ENCODE peak calls at places on chromosomes 13 and 19, in seven cellular contexts. S is foreskin keratinocyte, P is fibroblast of lung, J is upper lobe of right lung, M is astrocyte, U is prostate gland, A is thoracic aorta. Z is an unnamed sample. For H3K4me1, the result is how much of the 10 kb centered on the place peaks cover.

GRCh38 chr19:12884926-12885748 is 1.9 kb downstream of the KLF1 start:
- DNase-seq in M (peak), P (peak), U (peak), S (peak), J (peak), A (no peak), Z (peak)

GRCh38 chr13:43874512-43875092 is 4.9 kb downstream of the CCDC122 start:
- DNase-seq in A (no peak), J (no peak), P (peak), S (no peak), U (no peak), M (no peak), Z (peak)

GRCh38 chr13:23516190-23516589 is 54.0 kb upstream of the TNFRSF19 start:
- DNase-seq in S (no peak), J (no peak), U (no peak), A (no peak), P (no peak), M (peak), Z (no peak)

GRCh38 chr19:39923862-39924261 is 10.6 kb downstream of the FCGBP start:
- DNase-seq in M (no peak), A (no peak), P (no peak), U (no peak), S (no peak), J (no peak), Z (no peak)

GRCh38 chr19:19459707-19460251 is 54.3 kb downstream of the GATAD2A start:
- DNase-seq in J (no peak), U (no peak), S (peak), M (peak), A (no peak), P (peak), Z (peak)

GRCh38 chr19:7098701-7099596 is 29.4 kb downstream of the ZNF557 start:
- DNase-seq in U (peak), P (peak), J (peak), A (peak), S (peak), M (peak), Z (peak)

GRCh38 chr13:23979361-23980159 is 82.3 kb upstream of the C1QTNF9B start:
- DNase-seq in S (peak), P (peak), J (peak), A (peak), U (peak), M (peak), Z (peak)

GRCh38 chr13:49679244-49679643 is 12.0 kb downstream of the EBPL start:
- DNase-seq in A (no peak), U (no peak), J (no peak), P (peak), S (no peak), M (no peak), Z (no peak)

GRCh38 chr13:86846501-86846900 is 824.7 kb upstream of the SLITRK5 start:
- DNase-seq in U (no peak), S (peak), M (peak), P (peak), J (no peak), A (no peak), Z (no peak)

GRCh38 chr13:33676700-33677048 is 141.3 kb upstream of the RFC3 start:
- DNase-seq in P (peak), A (no peak), J (no peak), U (peak), M (peak), S (no peak), Z (peak)

GRCh38 chr13:30654430-30654829 is 36.7 kb downstream of the USPL1 start:
- DNase-seq in U (no peak), P (no peak), A (no peak), S (no peak), M (no peak), J (no peak), Z (no peak)

GRCh38 chr19:48962029-48962848 is 2.9 kb upstream of the FTL start:
- DNase-seq in J (peak), P (peak), A (no peak), M (no peak), S (no peak), U (peak), Z (no peak)

GRCh38 chr13:111476197-111476596 is 155.8 kb downstream of the TEX29 start:
- DNase-seq in P (no peak), M (no peak), A (no peak), J (no peak), U (no peak), S (no peak), Z (no peak)

GRCh38 chr19:4976412-4977298 is 7.7 kb downstream of the KDM4B start:
- DNase-seq in M (peak), U (peak), S (peak), A (peak), J (peak), P (peak), Z (peak)

GRCh38 chr19:58406818-58407657 is 1.4 kb upstream of the ZNF584 start:
- DNase-seq in J (no peak), M (no peak), P (no peak), S (no peak), U (no peak), A (no peak), Z (no peak)
- TF ChIP-seq CTCF in J (peak), M (peak), P (peak), S (peak), U (peak), A (no peak), Z (peak)

GRCh38 chr13:21013682-21014038 is 47.7 kb downstream of the LATS2 start:
- DNase-seq in M (no peak), S (no peak), P (no peak), U (no peak), J (peak), A (no peak), Z (no peak)
- H3K4me1 ChIP-seq in M (half or more), S (under half), P (under half), U (under half), J (half or more), A (half or more), Z (under half)

GRCh38 chr13:28384789-28385188 is 110.1 kb downstream of the FLT1 start:
- DNase-seq in A (no peak), M (no peak), U (no peak), J (no peak), P (no peak), S (no peak), Z (no peak)

GRCh38 chr13:28385362-28385761 is 109.6 kb downstream of the FLT1 start:
- DNase-seq in P (no peak), M (no peak), J (no peak), A (no peak), U (no peak), S (no peak), Z (no peak)

GRCh38 chr13:28392428-28392827 is 102.5 kb downstream of the FLT1 start:
- DNase-seq in S (no peak), J (no peak), A (no peak), P (no peak), U (no peak), M (no peak), Z (no peak)

GRCh38 chr13:28392896-28393295 is 102.0 kb downstream of the FLT1 start:
- DNase-seq in P (no peak), M (no peak), U (no peak), S (no peak), J (no peak), A (no peak), Z (no peak)

GRCh38 chr13:28387740-28388501 is 107.0 kb downstream of the FLT1 start:
- DNase-seq in A (no peak), U (no peak), S (no peak), P (no peak), M (no peak), J (no peak), Z (peak)
- TF ChIP-seq CTCF in A (no peak), U (no peak), S (no peak), P (no peak), M (no peak), J (no peak), Z (no peak)

DNA sequence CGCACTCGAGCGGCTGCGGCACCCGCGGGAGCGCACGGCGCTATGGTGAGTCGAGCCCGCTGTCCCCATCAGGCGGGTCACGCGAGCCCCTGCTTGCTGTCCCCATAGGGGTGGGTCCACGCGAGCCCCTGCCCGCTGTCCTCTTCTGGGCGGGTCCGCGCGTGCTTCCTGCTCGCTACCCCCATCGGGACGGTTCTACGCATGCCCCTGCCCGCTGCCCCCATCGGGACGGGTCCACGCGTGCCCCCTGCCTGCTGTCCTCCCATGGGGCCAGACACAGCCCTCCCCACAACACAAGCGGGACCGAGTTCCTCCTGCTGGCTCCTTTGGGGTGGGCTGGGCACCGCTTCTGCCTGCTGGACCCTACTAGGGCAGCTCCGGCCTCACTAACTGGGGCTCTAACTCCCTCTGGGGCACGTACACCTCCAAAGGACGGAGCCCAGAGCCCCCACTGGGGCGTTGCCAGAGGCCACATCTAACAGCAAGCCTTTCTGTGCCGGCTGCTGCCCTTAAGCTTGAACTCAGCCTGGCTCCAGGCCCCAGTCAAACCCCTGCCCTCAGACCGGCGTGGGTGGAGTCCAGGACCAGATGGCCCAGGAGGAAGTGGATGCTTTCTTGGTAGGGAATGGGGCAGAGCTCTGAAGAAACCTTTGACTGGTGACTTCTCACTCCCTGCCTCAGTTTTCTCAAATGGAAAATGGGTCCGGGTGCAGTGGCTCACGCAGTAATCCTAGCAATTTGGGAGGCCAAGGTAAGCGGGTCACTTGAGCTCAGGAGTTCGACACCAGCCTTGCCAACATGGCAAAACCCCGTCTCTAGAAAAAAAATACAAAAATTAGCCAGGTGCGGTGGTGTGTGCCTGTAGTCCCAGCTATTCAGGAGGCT is 722 bp downstream of the COLGALT1 start:
- DNase-seq in A (no peak), M (peak), P (peak), U (peak), J (peak), S (no peak), Z (no peak)
- H3K4me1 ChIP-seq in A (under half), M (under half), P (under half), U (under half), J (under half), S (under half), Z (under half)

GRCh38 chr13:94661396-94661795 is 50.9 kb downstream of the SOX21 start:
- DNase-seq in A (no peak), J (no peak), S (no peak), U (no peak), P (no peak), M (no peak), Z (no peak)

GRCh38 chr13:94662274-94662945 is 49.9 kb downstream of the SOX21 start:
- DNase-seq in A (no peak), J (no peak), P (peak), S (no peak), U (no peak), M (no peak), Z (no peak)

GRCh38 chr13:94658926-94659649 is 53.3 kb downstream of the SOX21 start:
- DNase-seq in A (no peak), U (no peak), S (no peak), J (no peak), P (no peak), M (no peak), Z (peak)

GRCh38 chr13:94657167-94657566 is 55.2 kb downstream of the SOX21 start:
- DNase-seq in M (peak), P (peak), J (no peak), A (no peak), U (no peak), S (peak), Z (peak)

GRCh38 chr13:94660695-94661324 is 51.5 kb downstream of the SOX21 start:
- DNase-seq in U (no peak), P (peak), M (peak), J (no peak), A (no peak), S (no peak), Z (peak)
- TF ChIP-seq CTCF in U (no peak), P (peak), M (peak), J (no peak), A (no peak), S (peak), Z (peak)

DNA sequence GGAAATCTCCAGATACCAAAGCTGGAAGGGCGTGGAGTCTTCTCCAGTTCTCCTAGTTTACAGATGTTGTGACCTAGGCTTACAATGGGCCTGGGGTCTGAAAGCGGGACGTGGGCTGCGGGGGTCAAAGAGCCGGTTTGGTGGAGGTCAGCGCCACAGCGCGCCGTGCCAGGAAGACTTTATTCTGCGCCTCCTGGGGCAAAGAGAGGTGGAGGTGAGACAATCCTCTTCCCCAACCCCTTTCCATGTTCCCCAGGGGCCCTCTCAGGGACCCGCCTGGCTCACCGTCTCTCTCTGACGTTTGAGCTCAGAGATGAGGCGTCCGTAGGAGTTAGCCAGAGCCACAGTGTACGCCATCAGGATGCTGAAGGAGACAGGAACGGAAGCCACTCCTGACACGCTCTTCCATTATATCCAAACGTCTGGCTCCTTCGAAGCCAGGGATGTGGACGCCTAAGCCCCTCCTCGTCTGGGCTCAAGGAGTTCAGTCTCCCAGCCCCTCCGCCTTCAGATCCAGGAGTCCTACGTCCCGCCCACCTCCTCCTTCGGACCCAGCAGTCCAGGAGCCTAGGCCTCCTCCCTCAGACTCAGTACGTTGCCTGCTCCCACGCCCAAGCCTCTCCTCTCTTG is 776 bp upstream of the LENG1 start:
- DNase-seq in J (no peak), A (no peak), S (no peak), P (no peak), M (no peak), U (no peak), Z (peak)
- H3K4me1 ChIP-seq in J (under half), A (under half), S (under half), P (under half), M (under half), U (under half), Z (under half)

GRCh38 chr19:44517146-44517545 is 12.3 kb downstream of the CEACAM20 start:
- DNase-seq in P (no peak), M (no peak), S (no peak), A (no peak), U (no peak), J (no peak), Z (no peak)

GRCh38 chr19:44509478-44509877 is 9.2 kb upstream of the ZNF180 start:
- DNase-seq in J (no peak), M (no peak), P (no peak), U (no peak), S (no peak), A (no peak), Z (no peak)

GRCh38 chr19:44515907-44516306 is 13.6 kb downstream of the CEACAM20 start:
- DNase-seq in S (no peak), J (no peak), A (no peak), P (no peak), M (no peak), U (no peak), Z (no peak)

GRCh38 chr19:44515031-44515430 is 14.4 kb downstream of the CEACAM20 start:
- DNase-seq in S (no peak), M (no peak), U (no peak), A (no peak), P (no peak), J (no peak), Z (no peak)

DNA sequence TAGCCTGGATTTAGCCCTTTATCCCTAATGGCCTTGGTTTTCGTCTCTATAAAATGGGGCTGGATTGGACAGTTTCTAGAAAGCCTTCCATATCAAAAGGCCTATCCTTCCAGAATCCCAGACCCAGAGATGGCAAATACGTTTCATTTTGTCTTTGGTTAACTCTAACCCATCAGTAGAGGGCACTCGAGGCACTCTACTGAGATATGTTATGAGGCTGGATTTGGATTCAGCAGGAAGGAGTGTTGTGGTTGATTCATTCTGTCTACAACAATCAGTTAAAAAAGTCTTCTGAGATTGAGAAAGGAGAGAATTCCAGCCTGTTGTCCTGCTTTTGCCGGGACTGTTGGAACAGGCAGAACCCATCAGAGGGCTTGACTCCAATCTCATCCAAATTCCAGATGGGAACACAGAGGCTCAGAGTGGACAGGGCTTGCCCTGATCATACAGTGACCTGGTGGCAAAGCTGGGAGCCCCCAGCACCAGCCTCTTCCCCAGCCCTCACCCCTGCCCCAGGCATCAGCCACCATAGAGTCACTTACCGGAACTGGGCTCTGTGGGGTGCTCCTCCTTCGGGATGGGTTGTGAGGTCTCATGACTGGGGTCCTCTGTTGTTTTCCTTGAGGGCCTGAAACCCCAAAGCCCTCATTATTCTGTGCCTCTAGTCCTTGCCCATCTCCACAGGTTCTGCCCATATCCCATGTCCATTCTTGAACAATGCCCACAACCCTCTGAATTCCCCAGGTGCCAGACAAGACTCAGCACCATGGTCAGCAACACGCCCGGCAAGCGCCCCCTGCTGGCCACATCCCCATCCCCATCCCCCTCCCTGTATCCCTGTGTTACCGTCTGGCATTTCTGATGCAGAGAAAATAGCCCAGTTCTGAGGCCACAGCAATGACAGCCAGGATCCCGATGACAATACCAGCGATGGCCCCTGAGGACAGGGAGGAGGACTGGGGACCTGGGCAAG is 12.3 kb upstream of the ZNF180 start:
- DNase-seq in M (peak), S (peak), U (no peak), J (no peak), A (no peak), P (peak), Z (peak)
- TF ChIP-seq CTCF in M (peak), S (peak), U (no peak), J (peak), A (no peak), P (peak), Z (peak)

Z was measured in A673.